ENCODE peak calls at places on chromosomes 3 and 15, in four cellular contexts. One of them, this sample, is unnamed.

GRCh38 chr3:149364624-149365023 is 12.8 kb downstream of the TM4SF1 start:
- DNase-seq in RWPE1: no peak
- DNase-seq in fibroblast of lung: no peak
- DNase-seq in heart left ventricle: no peak
- DNase-seq in this sample: no peak

GRCh38 chr3:54307616-54308180 is 185.3 kb downstream of the CACNA2D3 start:
- DNase-seq in RWPE1: no peak
- DNase-seq in fibroblast of lung: no peak
- DNase-seq in heart left ventricle: no peak
- DNase-seq in this sample: no peak

GRCh38 chr15:64209680-64210334 is 47.0 kb upstream of the PPIB start:
- DNase-seq in RWPE1: peak
- DNase-seq in fibroblast of lung: peak
- DNase-seq in heart left ventricle: no peak
- DNase-seq in this sample: no peak

GRCh38 chr3:107265526-107265925 is 111.7 kb upstream of the CCDC54 start:
- DNase-seq in RWPE1: no peak
- DNase-seq in fibroblast of lung: no peak
- DNase-seq in heart left ventricle: no peak
- DNase-seq in this sample: no peak

GRCh38 chr3:134477938-134478337 is 7.8 kb downstream of the ANAPC13 start:
- DNase-seq in RWPE1: no peak
- DNase-seq in fibroblast of lung: no peak
- DNase-seq in heart left ventricle: no peak
- DNase-seq in this sample: no peak

GRCh38 chr15:42203891-42204290 is 4.2 kb downstream of the VPS39 start:
- DNase-seq in RWPE1: no peak
- DNase-seq in fibroblast of lung: no peak
- DNase-seq in heart left ventricle: no peak
- DNase-seq in this sample: no peak

GRCh38 chr15:92531406-92531805 is 124.2 kb downstream of the FAM174B start:
- DNase-seq in RWPE1: no peak
- DNase-seq in fibroblast of lung: no peak
- DNase-seq in heart left ventricle: no peak
- DNase-seq in this sample: no peak

GRCh38 chr3:12476238-12476897 is 7.9 kb upstream of the TSEN2 start:
- DNase-seq in RWPE1: no peak
- DNase-seq in fibroblast of lung: peak
- DNase-seq in heart left ventricle: no peak
- DNase-seq in this sample: no peak

GRCh38 chr3:138054057-138054456 is 44.1 kb downstream of the CLDN18 start:
- DNase-seq in RWPE1: no peak
- DNase-seq in fibroblast of lung: no peak
- DNase-seq in heart left ventricle: no peak
- DNase-seq in this sample: no peak

GRCh38 chr3:111864821-111865656 is 6.0 kb downstream of the PHLDB2 start:
- DNase-seq in RWPE1: no peak
- DNase-seq in fibroblast of lung: peak
- DNase-seq in heart left ventricle: peak
- DNase-seq in this sample: no peak

GRCh38 chr3:73508330-73508954 is 116.3 kb downstream of the PDZRN3 start:
- DNase-seq in RWPE1: peak
- DNase-seq in fibroblast of lung: peak
- DNase-seq in heart left ventricle: no peak
- DNase-seq in this sample: peak

GRCh38 chr15:39115379-39116057 is 465.4 kb upstream of the THBS1 start:
- DNase-seq in RWPE1: no peak
- DNase-seq in fibroblast of lung: no peak
- DNase-seq in heart left ventricle: no peak
- DNase-seq in this sample: no peak

GRCh38 chr3:197802505-197803459 is 11.7 kb downstream of the LRCH3 start:
- DNase-seq in RWPE1: no peak
- DNase-seq in fibroblast of lung: no peak
- DNase-seq in heart left ventricle: no peak
- DNase-seq in this sample: no peak

GRCh38 chr3:50401973-50402372 is 42.7 kb upstream of the TMEM115 start:
- DNase-seq in RWPE1: no peak
- DNase-seq in fibroblast of lung: no peak
- DNase-seq in heart left ventricle: no peak
- DNase-seq in this sample: no peak

GRCh38 chr15:28182731-28183130 is 83.6 kb upstream of the OCA2 start:
- DNase-seq in RWPE1: no peak
- DNase-seq in fibroblast of lung: no peak
- DNase-seq in heart left ventricle: no peak
- DNase-seq in this sample: no peak

GRCh38 chr15:41495736-41496599 is 2.3 kb downstream of the ITPKA start:
- DNase-seq in RWPE1: no peak
- DNase-seq in fibroblast of lung: no peak
- DNase-seq in heart left ventricle: no peak
- DNase-seq in this sample: no peak

GRCh38 chr3:12508316-12508715 is 24.0 kb downstream of the TSEN2 start:
- DNase-seq in RWPE1: peak
- DNase-seq in fibroblast of lung: peak
- DNase-seq in heart left ventricle: peak
- DNase-seq in this sample: no peak

GRCh38 chr3:23493846-23494245 is 290.7 kb downstream of the UBE2E2 start:
- DNase-seq in RWPE1: no peak
- DNase-seq in fibroblast of lung: no peak
- DNase-seq in heart left ventricle: no peak
- DNase-seq in this sample: no peak

GRCh38 chr3:112464264-112464663 is 35.0 kb downstream of the BTLA start:
- DNase-seq in RWPE1: no peak
- DNase-seq in fibroblast of lung: no peak
- DNase-seq in heart left ventricle: no peak
- DNase-seq in this sample: no peak

GRCh38 chr15:95973566-95974256 is 356.8 kb upstream of the NR2F2 start:
- DNase-seq in RWPE1: no peak
- DNase-seq in fibroblast of lung: no peak
- DNase-seq in heart left ventricle: no peak
- DNase-seq in this sample: no peak

GRCh38 chr3:39724233-39724846 is 85.1 kb upstream of the MYRIP start:
- DNase-seq in RWPE1: no peak
- DNase-seq in fibroblast of lung: no peak
- DNase-seq in heart left ventricle: no peak
- DNase-seq in this sample: no peak

GRCh38 chr3:41274944-41275668 is 75.8 kb downstream of the CTNNB1 start:
- DNase-seq in RWPE1: no peak
- DNase-seq in fibroblast of lung: peak
- DNase-seq in heart left ventricle: no peak
- DNase-seq in this sample: no peak

GRCh38 chr3:183261103-183261502 is 8.1 kb downstream of the B3GNT5 start:
- DNase-seq in RWPE1: no peak
- DNase-seq in fibroblast of lung: no peak
- DNase-seq in heart left ventricle: no peak
- DNase-seq in this sample: no peak

GRCh38 chr3:183253961-183254815 is 1.1 kb downstream of the B3GNT5 start:
- DNase-seq in RWPE1: no peak
- DNase-seq in fibroblast of lung: no peak
- DNase-seq in heart left ventricle: peak
- DNase-seq in this sample: peak

GRCh38 chr3:30294241-30294667 is 312.1 kb upstream of the TGFBR2 start:
- DNase-seq in RWPE1: no peak
- DNase-seq in fibroblast of lung: no peak
- DNase-seq in heart left ventricle: no peak
- DNase-seq in this sample: no peak

GRCh38 chr15:29664406-29664805 is 157.9 kb downstream of the TJP1 start:
- DNase-seq in RWPE1: no peak
- DNase-seq in fibroblast of lung: no peak
- DNase-seq in heart left ventricle: no peak
- DNase-seq in this sample: no peak

GRCh38 chr15:101514318-101514717 is 24.8 kb upstream of the PCSK6 start:
- DNase-seq in RWPE1: no peak
- DNase-seq in fibroblast of lung: no peak
- DNase-seq in heart left ventricle: no peak
- DNase-seq in this sample: no peak

GRCh38 chr15:45441686-45442085 is 63.3 kb upstream of the GATM start:
- DNase-seq in RWPE1: no peak
- DNase-seq in fibroblast of lung: no peak
- DNase-seq in heart left ventricle: no peak
- DNase-seq in this sample: no peak

GRCh38 chr3:19931767-19932188 is 2.2 kb downstream of the EFHB start:
- DNase-seq in RWPE1: no peak
- DNase-seq in fibroblast of lung: no peak
- DNase-seq in heart left ventricle: no peak
- DNase-seq in this sample: no peak

GRCh38 chr3:4633078-4634004 is 140.2 kb downstream of the ITPR1 start:
- DNase-seq in RWPE1: peak
- DNase-seq in fibroblast of lung: peak
- DNase-seq in heart left ventricle: no peak
- DNase-seq in this sample: no peak

DNA sequence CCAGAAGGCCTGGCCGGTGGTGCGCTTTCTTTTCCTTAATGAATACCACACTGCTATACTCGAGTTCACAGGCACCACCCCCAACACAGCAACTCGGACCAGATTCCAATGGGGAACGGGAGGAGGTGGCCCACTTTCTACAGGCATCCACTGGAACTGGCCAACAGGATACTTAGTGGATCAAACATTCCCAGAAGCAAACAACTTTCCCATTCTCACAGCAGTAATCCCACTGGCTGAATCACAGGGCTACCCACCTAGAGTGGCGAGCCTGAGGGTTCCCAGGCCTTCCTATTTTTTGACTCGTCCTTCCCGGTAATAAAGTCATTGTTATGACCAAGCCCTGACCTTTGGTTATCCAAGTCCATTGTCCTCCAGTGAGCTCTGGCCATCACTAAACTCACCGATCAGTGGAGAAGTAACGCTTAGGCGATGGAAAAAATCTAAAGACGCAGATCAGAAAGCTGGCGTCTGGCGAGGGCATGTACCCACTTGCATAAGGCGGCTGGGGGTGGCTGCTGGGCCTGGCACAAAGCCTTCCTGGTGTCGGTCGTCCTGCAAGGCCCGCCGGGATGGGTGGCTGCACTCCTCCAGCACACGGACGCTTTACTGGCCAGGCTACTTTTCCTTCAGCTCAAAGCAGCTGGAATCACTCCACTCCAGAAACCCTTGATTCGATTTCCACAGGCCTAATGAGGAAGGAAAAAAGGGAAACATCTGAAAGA is 1.2 kb downstream of the EOGT start:
- DNase-seq in RWPE1: peak
- DNase-seq in fibroblast of lung: peak
- DNase-seq in heart left ventricle: peak
- DNase-seq in this sample: peak
- H3K27ac ChIP-seq in RWPE1: peak
- H3K27ac ChIP-seq in fibroblast of lung: peak
- H3K27ac ChIP-seq in heart left ventricle: peak
- H3K27ac ChIP-seq in this sample: peak

GRCh38 chr15:62588930-62589655 is 424.0 kb upstream of the C2CD4B start:
- DNase-seq in RWPE1: no peak
- DNase-seq in fibroblast of lung: peak
- DNase-seq in heart left ventricle: no peak
- DNase-seq in this sample: no peak
- TF ChIP-seq CTCF in RWPE1: no peak
- TF ChIP-seq CTCF in fibroblast of lung: no peak
- TF ChIP-seq CTCF in heart left ventricle: no peak
- TF ChIP-seq CTCF in this sample: no peak

DNA sequence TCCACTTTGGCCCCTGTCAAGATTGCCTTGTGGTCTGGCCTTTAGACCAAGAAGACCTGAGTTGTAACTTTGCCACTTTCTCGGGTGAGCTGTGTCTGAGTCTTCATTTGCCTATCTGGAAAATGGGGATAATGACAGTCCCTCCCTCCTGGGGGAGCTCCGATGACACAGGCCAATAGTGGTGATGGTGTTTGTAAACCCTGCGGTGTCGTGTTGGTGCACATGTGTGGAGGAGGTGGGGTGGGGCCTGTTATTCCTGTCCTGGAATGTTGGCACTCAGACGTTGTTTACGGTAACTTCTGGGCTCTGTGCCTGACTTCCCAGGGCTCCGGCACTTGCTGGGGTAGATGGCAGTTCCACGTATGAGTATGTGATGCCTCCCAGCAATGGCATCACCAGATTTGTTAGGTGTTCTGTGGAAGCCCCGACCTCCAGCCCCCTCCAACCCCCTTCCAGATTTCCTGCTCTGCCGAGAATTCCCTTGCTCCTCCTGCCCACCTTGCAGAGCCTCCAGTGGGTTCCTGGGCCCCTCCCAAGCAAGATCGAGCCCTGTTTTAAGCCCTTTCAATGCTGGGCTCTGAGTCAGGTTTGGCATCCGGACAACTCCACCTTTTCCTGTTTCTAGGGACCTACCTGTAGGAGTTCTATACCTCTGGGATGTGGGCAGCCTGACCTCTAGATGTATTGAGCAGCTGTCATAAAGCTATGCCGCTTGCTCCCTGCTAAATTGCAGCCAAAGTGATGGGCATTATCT is 31.4 kb downstream of the HRH1 start:
- DNase-seq in RWPE1: peak
- DNase-seq in fibroblast of lung: peak
- DNase-seq in heart left ventricle: peak
- DNase-seq in this sample: peak
- H3K27ac ChIP-seq in RWPE1: peak
- H3K27ac ChIP-seq in fibroblast of lung: peak
- H3K27ac ChIP-seq in heart left ventricle: peak
- H3K27ac ChIP-seq in this sample: no peak

GRCh38 chr3:31610700-31611275 is 78.1 kb downstream of the STT3B start:
- DNase-seq in RWPE1: peak
- DNase-seq in fibroblast of lung: peak
- DNase-seq in heart left ventricle: no peak
- DNase-seq in this sample: no peak
- TF ChIP-seq CTCF in RWPE1: peak
- TF ChIP-seq CTCF in fibroblast of lung: peak
- TF ChIP-seq CTCF in heart left ventricle: peak
- TF ChIP-seq CTCF in this sample: peak

This sample was measured in kidney.